ENCODE peak calls at places on chromosomes 7 and 10, in nine cellular contexts. D, P, R, C, N, O, X, V and Q are unnamed samples.

GRCh38 chr7:25726682-25727357 is 425.2 kb upstream of the NFE2L3 start:
- DNase-seq in X (no peak), R (no peak), C (peak), N (no peak), V (no peak), D (no peak), P (no peak), O (no peak), Q (no peak)

GRCh38 chr10:102648889-102649752 is 4.8 kb downstream of the TRIM8 start:
- DNase-seq in P (peak), D (no peak), O (no peak), R (no peak), V (no peak), C (peak), X (no peak), N (no peak), Q (no peak)

GRCh38 chr10:72086466-72087391 is 1.6 kb downstream of the SPOCK2 start:
- DNase-seq in D (no peak), X (peak), O (no peak), R (no peak), C (peak), N (no peak), P (peak), V (peak), Q (no peak)

GRCh38 chr7:55299273-55299967 is 65.7 kb upstream of the LANCL2 start:
- DNase-seq in C (no peak), P (no peak), O (no peak), N (no peak), D (no peak), V (no peak), X (no peak), R (no peak), Q (no peak)

GRCh38 chr10:49569031-49569765 is 30.3 kb upstream of the ERCC6 start:
- DNase-seq in D (peak), R (peak), C (no peak), P (no peak), X (no peak), V (no peak), O (no peak), N (no peak), Q (no peak)

GRCh38 chr10:80671847-80672246 is 134.1 kb downstream of the SH2D4B start:
- DNase-seq in D (no peak), V (no peak), N (no peak), P (no peak), X (no peak), O (no peak), R (no peak), C (no peak), Q (no peak)

GRCh38 chr10:93876391-93876790 is 17.4 kb upstream of the SLC35G1 start:
- DNase-seq in X (no peak), D (no peak), C (no peak), R (no peak), V (no peak), N (no peak), O (no peak), P (no peak), Q (no peak)

GRCh38 chr10:128629111-128630096 is 503.2 kb upstream of the MKI67 start:
- DNase-seq in D (peak), V (no peak), P (no peak), N (no peak), C (no peak), R (peak), X (no peak), O (no peak), Q (no peak)

GRCh38 chr10:97919012-97919411 is 69.4 kb downstream of the GOLGA7B start:
- DNase-seq in O (no peak), R (no peak), X (no peak), D (no peak), V (no peak), P (no peak), C (no peak), N (no peak), Q (no peak)

GRCh38 chr7:568031-568680 is 48.5 kb upstream of the PDGFA start:
- DNase-seq in N (no peak), O (no peak), D (no peak), X (no peak), P (no peak), C (no peak), R (no peak), V (no peak), Q (no peak)

GRCh38 chr10:29642996-29643395 is 8.2 kb upstream of the SVIL start:
- DNase-seq in N (no peak), P (no peak), O (no peak), V (no peak), X (no peak), R (no peak), C (no peak), D (peak), Q (no peak)

GRCh38 chr7:35831208-35831607 is 30.4 kb downstream of the SEPTIN7 start:
- DNase-seq in C (peak), R (no peak), V (no peak), N (no peak), D (no peak), X (no peak), P (no peak), O (no peak), Q (no peak)

GRCh38 chr10:119608316-119609155 is 11.8 kb upstream of the TIAL1 start:
- DNase-seq in V (no peak), X (no peak), D (peak), P (peak), O (no peak), R (no peak), C (peak), N (no peak), Q (no peak)

GRCh38 chr10:3122486-3123205 is 49.9 kb downstream of the PITRM1 start:
- DNase-seq in X (no peak), R (no peak), O (no peak), D (no peak), C (no peak), N (no peak), V (no peak), P (no peak), Q (no peak)

GRCh38 chr10:79162861-79163662 is 94.3 kb downstream of the ZMIZ1 start:
- DNase-seq in D (no peak), X (no peak), V (no peak), R (no peak), N (no peak), O (no peak), C (no peak), P (no peak), Q (no peak)

GRCh38 chr7:20601121-20601520 is 14.3 kb upstream of the ABCB5 start:
- DNase-seq in P (peak), C (no peak), D (no peak), N (no peak), V (no peak), R (no peak), O (no peak), X (no peak), Q (no peak)

GRCh38 chr7:40105879-40106473 is 28.4 kb downstream of the MPLKIP start:
- DNase-seq in D (no peak), O (no peak), V (no peak), R (no peak), N (no peak), C (no peak), P (no peak), X (no peak), Q (no peak)

GRCh38 chr10:35300063-35300699 is 36.1 kb upstream of the CCNY start:
- DNase-seq in D (peak), P (peak), C (no peak), V (peak), O (no peak), N (no peak), X (no peak), R (peak), Q (no peak)

GRCh38 chr7:1924185-1924817 is 254.2 kb downstream of the ELFN1 start:
- DNase-seq in D (no peak), N (no peak), X (no peak), O (no peak), V (peak), P (no peak), C (no peak), R (no peak), Q (peak)

GRCh38 chr7:131066635-131067034 is 261.0 kb upstream of the MKLN1 start:
- DNase-seq in P (no peak), N (no peak), O (no peak), C (no peak), X (no peak), D (no peak), V (no peak), R (no peak), Q (no peak)

GRCh38 chr7:1707756-1708611 is 37.9 kb downstream of the ELFN1 start:
- DNase-seq in C (no peak), R (no peak), D (no peak), O (no peak), P (no peak), N (no peak), X (no peak), V (no peak), Q (no peak)

GRCh38 chr10:6195891-6196290 is 6.8 kb upstream of the PFKFB3 start:
- DNase-seq in O (no peak), N (no peak), X (no peak), P (no peak), R (no peak), D (no peak), C (no peak), V (peak), Q (no peak)

GRCh38 chr7:80485721-80486120 is 26.1 kb downstream of the GNAT3 start:
- DNase-seq in D (no peak), C (no peak), O (no peak), P (no peak), V (no peak), R (no peak), N (no peak), X (no peak), Q (no peak)

GRCh38 chr7:149048805-149049204 is 20.5 kb upstream of the PDIA4 start:
- DNase-seq in V (no peak), X (no peak), N (no peak), R (no peak), D (no peak), O (no peak), C (no peak), P (no peak), Q (no peak)